ENCODE peak calls at places on chromosomes 5 and 9, in eight cellular contexts. A, O, I, N, T, U, F and E are unnamed samples.
A peak's percentile ranks its signal among the peaks of the same experiment; 100 is the strongest.

GRCh38 chr5:114678778-114679177 is 316.9 kb downstream of the KCNN2 start:
- DNase-seq in O (no peak), T (no peak), A (no peak), U (no peak), N (no peak), I (no peak), F (no peak), E (no peak)

GRCh38 chr9:38689678-38690077 is 30.3 kb downstream of the FAM240B start:
- DNase-seq in A (no peak), N (no peak), O (peak; percentile 20), I (no peak), F (peak; percentile 25), U (no peak), T (no peak), E (no peak)

GRCh38 chr5:180332051-180332517 is 21.1 kb downstream of the GFPT2 start:
- DNase-seq in I (no peak), T (no peak), A (no peak), U (no peak), F (no peak), N (no peak), O (peak; percentile 64), E (no peak)

GRCh38 chr5:142881076-142881466 is 110.9 kb downstream of the ARHGAP26 start:
- DNase-seq in O (peak; percentile 85), U (no peak), F (no peak), N (peak; percentile 32), I (no peak), A (no peak), T (no peak), E (peak; percentile 30)

GRCh38 chr5:40798012-40798855 is at the start of gene PRKAA1:
- DNase-seq in T (peak; percentile 92), A (peak; percentile 88), I (peak; percentile 93), O (peak; percentile 88), U (peak; percentile 93), N (peak; percentile 83), F (peak; percentile 91), E (peak; percentile 92)

GRCh38 chr5:31232273-31232888 is 38.9 kb downstream of the CDH6 start:
- DNase-seq in T (no peak), I (no peak), F (no peak), N (peak; percentile 2), A (no peak), U (no peak), O (peak; percentile 50), E (peak; percentile 30)

GRCh38 chr5:143653256-143653655 is 158.7 kb upstream of the HMHB1 start:
- DNase-seq in I (no peak), F (no peak), A (no peak), O (no peak), U (peak; percentile 58), N (no peak), T (no peak), E (peak; percentile 11)

GRCh38 chr9:97990259-97990658 is 7.1 kb downstream of the ANP32B start:
- DNase-seq in T (no peak), F (no peak), A (no peak), I (no peak), O (peak; percentile 85), N (no peak), U (no peak), E (no peak)

GRCh38 chr9:121815084-121815483 is 163.7 kb downstream of the DAB2IP start:
- DNase-seq in F (no peak), O (no peak), U (no peak), T (no peak), I (no peak), A (no peak), N (no peak), E (no peak)